ENCODE peak calls at places on chromosomes 5 and 9, in eight cellular contexts. O, S, I, R, U, Z, G and A are unnamed samples.

GRCh38 chr9:2116073-2116472 is 100.9 kb downstream of the SMARCA2 start:
- DNase-seq in G (no peak), R (no peak), I (no peak), Z (no peak), U (no peak), S (peak; percentile 33), O (no peak), A (no peak)

GRCh38 chr5:123705741-123706140 is 193.8 kb downstream of the CSNK1G3 start:
- DNase-seq in R (no peak), I (peak; percentile 44), S (no peak), O (no peak), U (no peak), G (no peak), Z (peak; percentile 66), A (peak; percentile 3)

GRCh38 chr5:54362434-54362833 is 52.1 kb upstream of the ARL15 start:
- DNase-seq in R (no peak), O (no peak), S (no peak), U (no peak), I (peak; percentile 63), Z (peak; percentile 26), G (no peak), A (peak; percentile 35)

GRCh38 chr9:99112750-99113417 is 8.0 kb downstream of the TGFBR1 start:
- DNase-seq in O (no peak), S (no peak), U (no peak), I (no peak), G (peak; percentile 79), R (peak; percentile 85), Z (no peak), A (no peak)

GRCh38 chr5:138148811-138149210 is 9.6 kb upstream of the NME5 start:
- DNase-seq in I (peak; percentile 74), O (no peak), R (no peak), S (peak; percentile 21), Z (peak; percentile 65), G (no peak), U (no peak), A (peak; percentile 91)

GRCh38 chr5:83542839-83543238 is 71.3 kb downstream of the VCAN start:
- DNase-seq in U (no peak), O (no peak), Z (no peak), R (no peak), I (no peak), G (no peak), S (no peak), A (no peak)

GRCh38 chr9:123150708-123151503 is 117.4 kb downstream of the GPR21 start:
- DNase-seq in G (no peak), I (peak; percentile 5), S (no peak), R (no peak), U (no peak), Z (peak; percentile 41), O (no peak), A (peak; percentile 7)

GRCh38 chr9:109118802-109119438 is 827 bp downstream of the TMEM245 start:
- DNase-seq in U (no peak), R (no peak), Z (peak; percentile 15), O (no peak), G (no peak), I (peak; percentile 32), S (peak; percentile 26), A (peak; percentile 17)

GRCh38 chr5:170651902-170652301 is 131.6 kb upstream of the GABRP start:
- DNase-seq in I (no peak), Z (no peak), O (no peak), S (no peak), R (no peak), G (no peak), U (no peak), A (no peak)

GRCh38 chr5:148443998-148444397 is 60.2 kb downstream of the FBXO38 start:
- DNase-seq in U (no peak), Z (peak; percentile 78), O (no peak), G (peak; percentile 70), R (peak; percentile 44), I (peak; percentile 61), S (peak; percentile 57), A (peak; percentile 49)

GRCh38 chr5:167902298-167902697 is 389.1 kb upstream of the WWC1 start:
- DNase-seq in I (no peak), S (no peak), Z (no peak), U (no peak), O (no peak), G (no peak), R (no peak), A (no peak)

GRCh38 chr5:15510816-15511215 is 10.8 kb downstream of the FBXL7 start:
- DNase-seq in O (no peak), I (peak; percentile 19), Z (peak; percentile 16), U (no peak), R (no peak), S (no peak), G (no peak), A (peak; percentile 30)

GRCh38 chr9:124452326-124452725 is 2.1 kb downstream of the ADGRD2 start:
- DNase-seq in R (no peak), S (no peak), O (no peak), I (no peak), U (no peak), G (no peak), Z (no peak), A (no peak)

GRCh38 chr5:156456857-156457256 is 129.9 kb downstream of the SGCD start:
- DNase-seq in R (no peak), G (no peak), O (no peak), I (no peak), Z (no peak), U (no peak), S (no peak), A (no peak)

GRCh38 chr9:34125681-34126206 is 754 bp downstream of the DCAF12 start:
- DNase-seq in S (peak; percentile 23), O (no peak), I (peak; percentile 46), U (no peak), G (peak; percentile 8), Z (peak; percentile 41), R (no peak), A (peak; percentile 48)

GRCh38 chr9:73743826-73744225 is 592.2 kb downstream of the ANXA1 start:
- DNase-seq in O (no peak), R (no peak), U (no peak), Z (no peak), I (peak; percentile 21), S (no peak), G (no peak), A (peak; percentile 49)

GRCh38 chr9:92520837-92521236 is 15.0 kb downstream of the ECM2 start:
- DNase-seq in U (no peak), Z (no peak), O (no peak), S (no peak), R (no peak), I (no peak), G (no peak), A (no peak)

GRCh38 chr5:124393564-124394379 is 352.7 kb downstream of the ZNF608 start:
- DNase-seq in G (no peak), I (no peak), R (no peak), U (no peak), S (no peak), Z (no peak), O (no peak), A (no peak)

GRCh38 chr5:141245250-141245717 is at the start of gene PCDHB15:
- DNase-seq in R (no peak), I (no peak), S (peak; percentile 64), Z (no peak), G (no peak), O (no peak), U (no peak), A (peak; percentile 3)

GRCh38 chr5:158886086-158886485 is 213.6 kb downstream of the EBF1 start:
- DNase-seq in G (no peak), S (no peak), I (peak; percentile 59), O (no peak), Z (no peak), R (no peak), U (no peak), A (no peak)

GRCh38 chr9:20212806-20213205 is 409.5 kb downstream of the MLLT3 start:
- DNase-seq in G (no peak), O (no peak), U (no peak), S (no peak), R (no peak), Z (no peak), I (no peak), A (no peak)